ENCODE peak calls at places on chromosome 4, in six cellular contexts. Z is adrenal gland, V is heart left ventricle, F is esophagus squamous epithelium, O is K562, S is ovary. X is an unnamed sample.

GRCh38 chr4:164807611-164808010 is 53.7 kb downstream of the SMIM31 start:
- DNase-seq in S (peak), F (no peak), V (no peak), Z (no peak), O (no peak), X (no peak)

GRCh38 chr4:73068496-73069337 is 799 bp downstream of the COX18 start:
- DNase-seq in Z (no peak), S (no peak), O (peak), V (no peak), F (no peak), X (no peak)

GRCh38 chr4:74659576-74660411 is 134.5 kb downstream of the BTC start:
- DNase-seq in V (no peak), F (no peak), Z (no peak), O (peak), S (no peak), X (peak)

GRCh38 chr4:104446431-104446925 is 48.2 kb downstream of the CXXC4 start:
- DNase-seq in F (no peak), V (no peak), S (no peak), O (no peak), Z (no peak), X (no peak)

GRCh38 chr4:20126906-20127305 is 124.8 kb upstream of the SLIT2 start:
- DNase-seq in Z (no peak), S (no peak), F (no peak), V (no peak), O (no peak), X (no peak)

GRCh38 chr4:24471623-24472510 is 112.5 kb downstream of the DHX15 start:
- DNase-seq in O (no peak), Z (no peak), F (no peak), V (no peak), S (peak), X (peak)

GRCh38 chr4:54228064-54228527 is 997 bp upstream of the PDGFRA start:
- DNase-seq in V (peak), Z (peak), O (peak), S (peak), F (peak), X (no peak)

GRCh38 chr4:5084911-5085475 is 33.7 kb downstream of the STK32B start:
- DNase-seq in V (no peak), S (no peak), O (no peak), F (no peak), Z (no peak), X (no peak)

GRCh38 chr4:77393981-77394380 is 211.6 kb upstream of the CXCL13 start:
- DNase-seq in O (no peak), S (no peak), F (no peak), V (no peak), Z (no peak), X (no peak)

GRCh38 chr4:152479428-152480026 is 56.4 kb downstream of the FBXW7 start:
- DNase-seq in V (no peak), S (no peak), F (no peak), Z (no peak), O (no peak), X (no peak)

GRCh38 chr4:146844761-146845160 is 100.9 kb downstream of the TTC29 start:
- DNase-seq in Z (no peak), S (no peak), V (no peak), F (no peak), O (no peak), X (no peak)

GRCh38 chr4:121459056-121459455 is 78.2 kb upstream of the QRFPR start:
- DNase-seq in Z (no peak), F (no peak), S (no peak), V (no peak), O (no peak), X (no peak)

GRCh38 chr4:87559090-87559837 is 30.1 kb upstream of the SPARCL1 start:
- DNase-seq in Z (peak), O (no peak), S (no peak), V (no peak), F (no peak), X (no peak)

GRCh38 chr4:156103306-156103705 is 149.6 kb upstream of the CTSO start:
- DNase-seq in Z (no peak), S (no peak), O (no peak), F (no peak), V (no peak), X (no peak)

GRCh38 chr4:97656034-97656720 is 487.1 kb downstream of the STPG2 start:
- DNase-seq in F (no peak), V (no peak), O (no peak), Z (no peak), S (no peak), X (no peak)

GRCh38 chr4:87014284-87014782 is 79.5 kb downstream of the AFF1 start:
- DNase-seq in Z (no peak), V (no peak), S (no peak), O (no peak), F (no peak), X (no peak)

GRCh38 chr4:148849581-148849980 is 407.4 kb upstream of the NR3C2 start:
- DNase-seq in V (no peak), S (no peak), Z (no peak), O (no peak), F (no peak), X (no peak)

GRCh38 chr4:22416403-22416802 is 99.5 kb downstream of the ADGRA3 start:
- DNase-seq in F (no peak), S (no peak), Z (no peak), O (no peak), V (no peak), X (no peak)

GRCh38 chr4:11488657-11489448 is 60.2 kb upstream of the HS3ST1 start:
- DNase-seq in S (no peak), F (no peak), O (no peak), V (no peak), Z (no peak), X (no peak)

GRCh38 chr4:130359537-130359936 is 1263.6 kb downstream of the C4orf33 start:
- DNase-seq in F (no peak), O (no peak), V (no peak), Z (no peak), S (no peak), X (no peak)

GRCh38 chr4:113355550-113356371 is 306.3 kb downstream of the ANK2 start:
- DNase-seq in S (no peak), Z (peak), F (no peak), O (no peak), V (peak), X (no peak)

GRCh38 chr4:168411318-168412150 is 68.8 kb downstream of the DDX60L start:
- DNase-seq in F (no peak), Z (no peak), V (no peak), O (no peak), S (no peak), X (no peak)

GRCh38 chr4:153207027-153207426 is 2.8 kb downstream of the TRIM2 start:
- DNase-seq in F (no peak), Z (no peak), S (no peak), O (no peak), V (no peak), X (no peak)

GRCh38 chr4:173333658-173334084 is 487 bp downstream of the HMGB2 start:
- DNase-seq in Z (peak), O (peak), F (peak), V (peak), S (peak), X (peak)

GRCh38 chr4:145956288-145956890 is 17.8 kb upstream of the ZNF827 start:
- DNase-seq in V (no peak), O (peak), S (peak), F (no peak), Z (peak), X (no peak)

GRCh38 chr4:186485621-186486062 is 69.7 kb downstream of the MTNR1A start:
- DNase-seq in O (no peak), S (no peak), V (no peak), F (no peak), Z (no peak), X (peak)

GRCh38 chr4:7201351-7202305 is 9.3 kb downstream of the SORCS2 start:
- DNase-seq in V (peak), Z (no peak), O (no peak), S (no peak), F (no peak), X (no peak)

GRCh38 chr4:142354041-142354440 is 492.1 kb downstream of the INPP4B start:
- DNase-seq in V (no peak), F (no peak), O (no peak), Z (no peak), S (no peak), X (no peak)

GRCh38 chr4:113325876-113326615 is 276.6 kb downstream of the ANK2 start:
- DNase-seq in F (no peak), Z (no peak), S (no peak), O (no peak), V (no peak), X (no peak)

GRCh38 chr4:127632420-127633403 is at the start of gene INTU:
- DNase-seq in V (peak), S (peak), F (peak), Z (peak), O (peak), X (peak)

GRCh38 chr4:42778349-42778748 is 114.2 kb upstream of the GRXCR1 start:
- DNase-seq in F (no peak), V (no peak), O (no peak), S (no peak), Z (no peak), X (no peak)

GRCh38 chr4:159227378-159227777 is 124.5 kb downstream of the RAPGEF2 start:
- DNase-seq in S (no peak), V (no peak), Z (no peak), F (no peak), O (no peak), X (peak)

GRCh38 chr4:13088726-13089658 is 395.1 kb downstream of the RAB28 start:
- DNase-seq in S (no peak), Z (no peak), F (no peak), V (no peak), O (no peak), X (peak)

GRCh38 chr4:101232074-101232776 is 115.1 kb downstream of the PPP3CA start:
- DNase-seq in O (no peak), F (no peak), V (peak), Z (peak), S (no peak), X (no peak)

GRCh38 chr4:129344058-129344457 is 248.1 kb downstream of the C4orf33 start:
- DNase-seq in Z (peak), S (no peak), F (no peak), V (no peak), O (peak), X (no peak)

GRCh38 chr4:75935628-75936027 is 5.2 kb downstream of the NAAA start:
- DNase-seq in F (no peak), S (no peak), V (no peak), Z (no peak), O (no peak), X (no peak)

GRCh38 chr4:75939890-75940691 is 722 bp downstream of the NAAA start:
- DNase-seq in V (peak), Z (peak), S (peak), O (peak), F (peak), X (peak)

GRCh38 chr4:75940692-75941253 is at the start of gene NAAA:
- DNase-seq in Z (peak), O (peak), F (peak), S (peak), V (peak), X (peak)
- TF ChIP-seq POLR2A in Z (no peak), O (peak), F (no peak), S (no peak), V (no peak), X (peak)

GRCh38 chr4:8477676-8478075 is 37.1 kb downstream of the TRMT44 start:
- DNase-seq in O (no peak), V (no peak), F (no peak), S (no peak), Z (no peak), X (no peak)
- H3K27ac ChIP-seq in O (no peak), V (no peak), F (no peak), S (no peak), Z (no peak), X (no peak)

GRCh38 chr4:140240237-140240636 is 86.3 kb upstream of the MAML3 start:
- DNase-seq in Z (peak), F (no peak), S (no peak), O (no peak), V (no peak), X (no peak)

GRCh38 chr4:140239311-140239710 is 85.3 kb upstream of the MAML3 start:
- DNase-seq in F (no peak), O (no peak), V (no peak), Z (peak), S (no peak), X (no peak)

GRCh38 chr4:140236649-140237160 is 82.7 kb upstream of the MAML3 start:
- DNase-seq in S (no peak), V (no peak), F (no peak), Z (no peak), O (no peak), X (no peak)

GRCh38 chr4:140238353-140239041 is 84.5 kb upstream of the MAML3 start:
- DNase-seq in O (no peak), F (peak), S (peak), Z (peak), V (peak), X (peak)

DNA sequence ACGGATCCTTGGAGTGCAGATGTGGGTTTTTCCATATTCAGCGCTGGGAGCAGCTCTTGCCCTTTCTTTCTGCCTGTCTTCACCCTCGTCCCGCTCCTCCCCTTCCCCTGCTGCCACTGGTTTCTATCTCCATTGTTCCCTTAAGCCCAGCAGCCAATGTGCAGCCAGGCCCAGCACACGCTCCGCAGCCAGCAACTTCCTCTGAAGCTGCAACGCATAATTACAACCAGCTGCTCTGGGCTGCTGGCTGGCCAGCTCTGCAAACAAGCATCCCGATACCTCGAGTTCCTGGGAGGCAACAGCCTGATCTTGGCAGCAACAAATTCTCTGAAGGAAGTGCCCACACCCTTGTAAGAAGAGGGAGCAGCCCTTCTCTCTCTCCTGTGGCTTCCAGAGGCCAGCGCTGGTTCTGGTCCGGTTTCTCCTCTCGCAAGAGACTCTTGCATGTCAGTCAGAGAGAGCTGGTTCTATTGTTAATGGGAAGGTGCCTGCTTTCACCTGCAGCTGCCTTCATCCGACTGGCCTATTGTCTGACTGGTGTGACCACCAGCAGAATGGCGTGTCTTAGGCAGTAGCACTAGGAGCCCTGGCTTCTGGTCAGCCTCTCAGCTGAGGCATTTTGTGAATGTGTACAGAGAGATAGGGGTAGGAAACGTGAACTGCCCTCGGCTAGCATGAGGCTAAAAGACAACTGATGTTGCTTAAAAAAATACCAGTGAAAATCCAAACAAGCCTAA is 83.8 kb upstream of the MAML3 start:
- DNase-seq in Z (peak), S (peak), V (peak), O (no peak), F (peak), X (peak)
- TF ChIP-seq POLR2A in Z (no peak), S (no peak), V (no peak), O (no peak), F (no peak), X (no peak)

GRCh38 chr4:1739358-1739757 is 18.0 kb downstream of the TACC3 start:
- DNase-seq in F (no peak), O (no peak), V (no peak), Z (no peak), S (no peak), X (no peak)

GRCh38 chr4:1736820-1737219 is 15.5 kb downstream of the TACC3 start:
- DNase-seq in S (no peak), O (no peak), F (no peak), V (no peak), Z (no peak), X (no peak)

GRCh38 chr4:1740021-1740545 is 18.8 kb downstream of the TACC3 start:
- DNase-seq in S (no peak), Z (no peak), V (no peak), F (no peak), O (no peak), X (no peak)

GRCh38 chr4:1737666-1738065 is 16.3 kb downstream of the TACC3 start:
- DNase-seq in F (no peak), O (no peak), Z (no peak), S (no peak), V (no peak), X (no peak)

GRCh38 chr4:1738410-1738809 is 17.1 kb downstream of the TACC3 start:
- DNase-seq in Z (no peak), F (no peak), O (no peak), S (no peak), V (no peak), X (no peak)
- H3K27ac ChIP-seq in Z (no peak), F (no peak), O (no peak), S (no peak), V (no peak), X (no peak)

DNA sequence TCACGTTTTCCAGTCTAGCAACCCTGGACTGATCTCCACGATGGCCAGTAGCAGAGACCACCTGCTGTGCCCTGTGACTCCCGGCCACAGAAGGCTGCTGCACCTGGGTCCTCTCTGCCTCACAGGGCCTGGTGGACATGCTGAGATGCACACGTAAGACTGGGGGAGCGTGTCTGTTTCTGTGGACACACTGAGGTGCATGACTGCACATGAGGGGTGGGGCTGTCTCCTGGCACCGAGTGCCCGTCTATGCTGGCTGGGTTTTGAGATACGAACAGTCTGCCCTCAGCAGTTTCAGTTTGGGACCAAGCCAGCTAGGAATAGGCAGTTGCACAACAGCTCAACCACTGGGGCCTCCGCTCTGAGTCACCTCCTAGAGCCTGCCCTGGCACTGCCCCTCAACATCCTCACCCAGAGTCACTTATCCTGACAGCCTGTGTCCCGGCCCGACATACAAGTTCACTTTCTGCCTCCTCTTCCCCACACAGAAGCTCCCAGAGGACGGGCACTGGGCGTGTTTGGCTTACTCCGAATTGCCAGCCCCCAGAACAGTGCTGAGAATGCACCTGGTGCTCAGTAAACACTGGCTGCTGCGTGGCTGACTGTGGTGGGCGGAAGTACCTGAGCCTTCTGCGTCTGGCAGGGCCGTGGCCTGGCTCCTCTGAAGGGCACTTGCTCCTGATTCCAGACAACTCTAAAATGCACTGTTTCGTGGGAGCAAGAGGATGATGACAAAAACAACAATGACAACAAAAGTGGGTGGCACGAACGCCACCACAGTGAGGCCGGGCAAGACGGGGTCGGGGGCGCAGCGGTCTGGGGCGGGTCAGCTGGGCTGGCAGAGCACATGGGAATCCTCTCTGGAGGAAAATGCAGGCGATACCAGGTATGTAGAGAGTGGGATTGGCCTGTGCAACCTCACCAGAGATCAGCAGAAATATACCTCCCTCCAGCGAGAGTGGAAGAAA is 30.9 kb downstream of the RNF212 start:
- DNase-seq in F (no peak), V (peak), S (no peak), O (no peak), Z (peak), X (peak)
- TF ChIP-seq POLR2A in F (no peak), V (no peak), S (no peak), O (no peak), Z (no peak), X (peak)

GRCh38 chr4:83115000-83115399 is 471 bp upstream of the PLAC8 start:
- DNase-seq in Z (no peak), O (no peak), F (no peak), V (no peak), S (no peak), X (no peak)
- H3K27ac ChIP-seq in Z (no peak), O (no peak), F (peak), V (no peak), S (no peak), X (no peak)

GRCh38 chr4:119299221-119300071 is 22.5 kb downstream of the FABP2 start:
- DNase-seq in Z (no peak), S (no peak), F (no peak), V (no peak), O (peak), X (no peak)
- TF ChIP-seq POLR2A in Z (no peak), S (no peak), F (no peak), V (no peak), O (no peak), X (no peak)

DNA sequence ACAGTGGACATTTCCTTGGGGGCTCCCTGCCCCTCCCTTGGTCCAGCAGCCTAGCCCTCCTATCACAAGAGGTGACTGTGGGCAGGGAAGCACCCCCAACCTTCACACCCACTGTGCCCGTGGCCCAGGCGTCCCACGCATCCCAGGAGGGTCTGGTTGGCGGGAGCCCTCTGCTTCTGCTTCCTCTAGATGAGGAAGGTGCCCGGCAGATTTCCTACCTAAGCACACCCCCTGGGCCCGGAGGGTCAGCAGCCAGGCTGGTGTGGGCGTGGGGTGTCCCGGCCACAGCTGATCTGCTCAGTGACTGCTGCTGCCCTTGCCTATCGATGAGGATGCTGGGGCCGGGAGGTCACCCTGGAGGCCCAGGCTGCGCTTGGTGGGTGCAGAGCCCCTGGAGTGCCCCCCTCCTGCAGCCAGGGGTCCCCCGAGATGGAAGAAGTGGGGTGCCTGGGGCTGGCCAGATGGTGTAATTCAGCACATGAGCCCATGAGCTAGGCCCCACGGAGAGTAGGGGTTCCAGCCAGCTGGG is 12.2 kb downstream of the SH3BP2 start:
- DNase-seq in Z (no peak), O (no peak), S (peak), V (peak), F (no peak), X (no peak)
- H3K27ac ChIP-seq in Z (peak), O (no peak), S (peak), V (peak), F (peak), X (no peak)